ENCODE peak calls at places on chromosomes 11 and 22, in seven cellular contexts. L is NB4; D is COR-L47; F is C1 segment of cervical spinal cord; Z is CD8-positive, alpha-beta memory T cell; T is EL; B is skeletal muscle cell. H is an unnamed sample.

GRCh38 chr11:1126935-1127663 is 30.7 kb upstream of the MUC5AC start:
- DNase-seq in F (no peak), T (no peak), Z (no peak), D (no peak), L (peak; percentile 51), B (no peak), H (no peak)

GRCh38 chr22:41028841-41029240 is 63.6 kb upstream of the EP300 start:
- DNase-seq in F (no peak), D (no peak), B (peak; percentile 88), L (peak; percentile 78), T (peak; percentile 93), Z (no peak), H (no peak)

GRCh38 chr11:76265771-76266241 is 59.5 kb upstream of the WNT11 start:
- DNase-seq in Z (no peak), T (no peak), L (no peak), B (no peak), F (no peak), D (no peak), H (no peak)

GRCh38 chr11:86632499-86633269 is 39.7 kb downstream of the ME3 start:
- DNase-seq in B (peak; percentile 96), L (peak; percentile 72), D (no peak), F (no peak), Z (no peak), T (peak; percentile 100), H (no peak)

GRCh38 chr11:44145011-44145777 is 49.7 kb downstream of the EXT2 start:
- DNase-seq in T (no peak), F (no peak), Z (no peak), L (no peak), B (no peak), D (no peak), H (no peak)

GRCh38 chr11:123431619-123432018 is 1.6 kb downstream of the GRAMD1B start:
- DNase-seq in T (peak; percentile 44), D (no peak), L (peak; percentile 53), B (no peak), Z (no peak), F (no peak), H (no peak)

GRCh38 chr11:108624196-108624925 is 30.8 kb upstream of the EXPH5 start:
- DNase-seq in L (no peak), T (no peak), B (no peak), D (no peak), F (no peak), Z (no peak), H (no peak)

GRCh38 chr11:37353192-37353591 is 755.2 kb upstream of the RAG2 start:
- DNase-seq in B (no peak), D (no peak), F (no peak), T (no peak), L (no peak), Z (no peak), H (no peak)

GRCh38 chr11:78606667-78607066 is 32.0 kb upstream of the NARS2 start:
- DNase-seq in T (no peak), B (no peak), L (no peak), F (no peak), Z (no peak), D (no peak), H (no peak)

GRCh38 chr11:118295834-118296454 is 8.6 kb upstream of the CD3E start:
- DNase-seq in F (no peak), L (peak; percentile 67), T (peak; percentile 18), Z (no peak), B (no peak), D (no peak), H (no peak)

GRCh38 chr11:44534215-44534711 is 31.2 kb upstream of the CD82 start:
- DNase-seq in F (no peak), D (no peak), B (no peak), Z (no peak), T (no peak), L (no peak), H (no peak)

GRCh38 chr11:69009441-69010211 is 3.4 kb downstream of the MRGPRF start:
- DNase-seq in L (no peak), F (no peak), Z (no peak), D (no peak), T (no peak), B (no peak), H (no peak)

GRCh38 chr22:46062971-46063631 is 86.1 kb upstream of the WNT7B start:
- DNase-seq in B (no peak), D (no peak), Z (no peak), F (no peak), L (no peak), T (no peak), H (no peak)

GRCh38 chr11:47234669-47235075 is 13.9 kb downstream of the ACP2 start:
- DNase-seq in L (no peak), T (no peak), B (no peak), D (peak; percentile 76), Z (peak; percentile 46), F (no peak), H (no peak)

GRCh38 chr22:17131686-17132085 is 10.5 kb upstream of the TMEM121B start:
- DNase-seq in D (peak; percentile 80), B (no peak), T (no peak), L (no peak), Z (no peak), F (no peak), H (peak; percentile 12)

GRCh38 chr11:107713009-107713408 is 1.2 kb upstream of the SLN start:
- DNase-seq in D (no peak), L (no peak), B (no peak), T (no peak), Z (no peak), F (no peak), H (peak; percentile 20)

GRCh38 chr11:1856306-1857005 is 3.6 kb downstream of the LSP1 start:
- DNase-seq in L (no peak), D (no peak), T (no peak), Z (no peak), F (no peak), B (no peak), H (no peak)